ENCODE peak calls at places on chromosome 19, in eight cellular contexts. One of them, this sample, is unnamed.

GRCh38 chr19:28289294-28290063 is 923.5 kb downstream of the UQCRFS1 start:
- DNase-seq in iris pigment epithelial cell: no peak
- DNase-seq in NCI-H524: no peak
- DNase-seq in stimulated activated CD8-positive, alpha-beta memory T cell treated with anti-CD3 and anti-CD28 coated beads, Interleukin-7, amount 100 ng/mL, for 24 hours: no peak
- DNase-seq in GM04503: no peak
- DNase-seq in tibial artery: no peak
- DNase-seq in mesenteric fat pad: no peak
- DNase-seq in head of caudate nucleus: peak
- DNase-seq in this sample: no peak

GRCh38 chr19:43777163-43777700 is 3.5 kb downstream of the KCNN4 start:
- DNase-seq in stimulated activated CD8-positive, alpha-beta memory T cell treated with anti-CD3 and anti-CD28 coated beads, Interleukin-7, amount 100 ng/mL, for 24 hours: no peak
- DNase-seq in iris pigment epithelial cell: peak
- DNase-seq in GM04503: no peak
- DNase-seq in tibial artery: no peak
- DNase-seq in NCI-H524: no peak
- DNase-seq in head of caudate nucleus: no peak
- DNase-seq in mesenteric fat pad: no peak
- DNase-seq in this sample: peak

GRCh38 chr19:5219551-5220304 is 120.9 kb downstream of the PTPRS start:
- DNase-seq in stimulated activated CD8-positive, alpha-beta memory T cell treated with anti-CD3 and anti-CD28 coated beads, Interleukin-7, amount 100 ng/mL, for 24 hours: no peak
- DNase-seq in tibial artery: no peak
- DNase-seq in mesenteric fat pad: peak
- DNase-seq in GM04503: no peak
- DNase-seq in iris pigment epithelial cell: no peak
- DNase-seq in head of caudate nucleus: no peak
- DNase-seq in NCI-H524: no peak
- DNase-seq in this sample: no peak

GRCh38 chr19:30393729-30394480 is 21.7 kb downstream of the ZNF536 start:
- DNase-seq in iris pigment epithelial cell: no peak
- DNase-seq in NCI-H524: no peak
- DNase-seq in head of caudate nucleus: no peak
- DNase-seq in tibial artery: no peak
- DNase-seq in GM04503: no peak
- DNase-seq in mesenteric fat pad: no peak
- DNase-seq in stimulated activated CD8-positive, alpha-beta memory T cell treated with anti-CD3 and anti-CD28 coated beads, Interleukin-7, amount 100 ng/mL, for 24 hours: no peak
- DNase-seq in this sample: no peak

GRCh38 chr19:40626918-40627317 is 25.7 kb downstream of the LTBP4 start:
- DNase-seq in NCI-H524: no peak
- DNase-seq in tibial artery: no peak
- DNase-seq in mesenteric fat pad: no peak
- DNase-seq in stimulated activated CD8-positive, alpha-beta memory T cell treated with anti-CD3 and anti-CD28 coated beads, Interleukin-7, amount 100 ng/mL, for 24 hours: no peak
- DNase-seq in head of caudate nucleus: no peak
- DNase-seq in iris pigment epithelial cell: no peak
- DNase-seq in GM04503: no peak
- DNase-seq in this sample: no peak

GRCh38 chr19:49453757-49454248 is 778 bp downstream of the ALDH16A1 start:
- DNase-seq in GM04503: no peak
- DNase-seq in mesenteric fat pad: no peak
- DNase-seq in NCI-H524: no peak
- DNase-seq in tibial artery: no peak
- DNase-seq in stimulated activated CD8-positive, alpha-beta memory T cell treated with anti-CD3 and anti-CD28 coated beads, Interleukin-7, amount 100 ng/mL, for 24 hours: no peak
- DNase-seq in head of caudate nucleus: no peak
- DNase-seq in iris pigment epithelial cell: no peak
- DNase-seq in this sample: peak

GRCh38 chr19:30173593-30174356 is 198.4 kb upstream of the ZNF536 start:
- DNase-seq in iris pigment epithelial cell: no peak
- DNase-seq in tibial artery: no peak
- DNase-seq in mesenteric fat pad: no peak
- DNase-seq in NCI-H524: no peak
- DNase-seq in head of caudate nucleus: no peak
- DNase-seq in stimulated activated CD8-positive, alpha-beta memory T cell treated with anti-CD3 and anti-CD28 coated beads, Interleukin-7, amount 100 ng/mL, for 24 hours: no peak
- DNase-seq in GM04503: no peak
- DNase-seq in this sample: no peak

GRCh38 chr19:52941941-52942370 is 18.7 kb upstream of the ZNF888 start:
- DNase-seq in NCI-H524: no peak
- DNase-seq in head of caudate nucleus: no peak
- DNase-seq in iris pigment epithelial cell: peak
- DNase-seq in mesenteric fat pad: no peak
- DNase-seq in GM04503: no peak
- DNase-seq in tibial artery: peak
- DNase-seq in stimulated activated CD8-positive, alpha-beta memory T cell treated with anti-CD3 and anti-CD28 coated beads, Interleukin-7, amount 100 ng/mL, for 24 hours: no peak
- DNase-seq in this sample: peak

GRCh38 chr19:23698711-23699520 is 11.9 kb upstream of the ZNF675 start:
- DNase-seq in mesenteric fat pad: no peak
- DNase-seq in head of caudate nucleus: no peak
- DNase-seq in GM04503: no peak
- DNase-seq in tibial artery: no peak
- DNase-seq in NCI-H524: peak
- DNase-seq in iris pigment epithelial cell: peak
- DNase-seq in stimulated activated CD8-positive, alpha-beta memory T cell treated with anti-CD3 and anti-CD28 coated beads, Interleukin-7, amount 100 ng/mL, for 24 hours: no peak
- DNase-seq in this sample: peak

GRCh38 chr19:44723952-44724319 is 24.6 kb upstream of the BCL3 start:
- DNase-seq in NCI-H524: no peak
- DNase-seq in tibial artery: peak
- DNase-seq in stimulated activated CD8-positive, alpha-beta memory T cell treated with anti-CD3 and anti-CD28 coated beads, Interleukin-7, amount 100 ng/mL, for 24 hours: peak
- DNase-seq in iris pigment epithelial cell: peak
- DNase-seq in mesenteric fat pad: peak
- DNase-seq in GM04503: no peak
- DNase-seq in head of caudate nucleus: peak
- DNase-seq in this sample: peak

GRCh38 chr19:57888494-57889231 is at the start of gene ZNF814:
- DNase-seq in NCI-H524: peak
- DNase-seq in iris pigment epithelial cell: peak
- DNase-seq in tibial artery: peak
- DNase-seq in stimulated activated CD8-positive, alpha-beta memory T cell treated with anti-CD3 and anti-CD28 coated beads, Interleukin-7, amount 100 ng/mL, for 24 hours: peak
- DNase-seq in GM04503: peak
- DNase-seq in mesenteric fat pad: no peak
- DNase-seq in head of caudate nucleus: peak
- DNase-seq in this sample: no peak

This sample was measured in NCI-H2171 treated with DMSO at 0.1 percent for 48 hours.